ENCODE peak calls at places on chromosomes 11 and 22, in five cellular contexts. Q is prostate gland, X is HCT116, D is suprapubic skin, P is transverse colon. J is an unnamed sample.

GRCh38 chr11:118167906-118168305 is 8.5 kb downstream of the SCN2B start:
- DNase-seq in Q (no peak), X (no peak), D (no peak), P (no peak), J (no peak)

GRCh38 chr22:21669026-21669425 is 3.2 kb downstream of the PPIL2 start:
- DNase-seq in Q (no peak), X (no peak), D (no peak), P (no peak), J (no peak)

GRCh38 chr11:32333335-32333991 is 101.9 kb downstream of the WT1 start:
- DNase-seq in Q (peak; percentile 51), X (no peak), D (peak; percentile 66), P (peak; percentile 55), J (peak; percentile 90)

GRCh38 chr11:36254739-36255138 is 34.5 kb downstream of the COMMD9 start:
- DNase-seq in Q (no peak), X (no peak), D (no peak), P (no peak), J (no peak)

GRCh38 chr22:27507066-27507715 is 294.4 kb downstream of the MN1 start:
- DNase-seq in Q (no peak), X (no peak), D (no peak), P (no peak), J (no peak)

GRCh38 chr11:120037111-120037510 is 100.8 kb downstream of the TRIM29 start:
- DNase-seq in Q (no peak), X (no peak), D (peak; percentile 16), P (no peak), J (no peak)

GRCh38 chr11:2363130-2363529 is 14.0 kb upstream of the CD81 start:
- DNase-seq in Q (no peak), X (no peak), D (no peak), P (no peak), J (no peak)

GRCh38 chr11:111408789-111409727 is 30.0 kb upstream of the POU2AF1 start:
- DNase-seq in Q (no peak), X (no peak), D (no peak), P (no peak), J (no peak)

GRCh38 chr11:28526406-28526751 is 418.2 kb downstream of the METTL15 start:
- DNase-seq in Q (no peak), X (peak; percentile 8), D (no peak), P (no peak), J (no peak)

GRCh38 chr22:17570851-17571631 is 7.7 kb downstream of the SLC25A18 start:
- DNase-seq in Q (peak; percentile 63), X (no peak), D (peak; percentile 93), P (peak; percentile 76), J (peak; percentile 62)

GRCh38 chr11:34505874-34506273 is 7.7 kb downstream of the ELF5 start:
- DNase-seq in Q (no peak), X (no peak), D (no peak), P (no peak), J (no peak)

GRCh38 chr11:109001585-109001984 is 336.7 kb downstream of the DDX10 start:
- DNase-seq in Q (no peak), X (no peak), D (no peak), P (no peak), J (no peak)

GRCh38 chr11:124556828-124557227 is 13.0 kb upstream of the OR8A1 start:
- DNase-seq in Q (no peak), X (no peak), D (no peak), P (no peak), J (no peak)

GRCh38 chr11:93000511-93001476 is 31.3 kb downstream of the MTNR1B start:
- DNase-seq in Q (no peak), X (peak; percentile 87), D (no peak), P (no peak), J (no peak)

GRCh38 chr11:75706260-75706729 is 11.3 kb upstream of the MOGAT2 start:
- DNase-seq in Q (peak; percentile 61), X (peak; percentile 77), D (peak; percentile 79), P (peak; percentile 80), J (peak; percentile 81)

GRCh38 chr11:14577835-14578529 is 57.8 kb upstream of the PSMA1 start:
- DNase-seq in Q (no peak), X (no peak), D (no peak), P (no peak), J (no peak)

GRCh38 chr22:44777364-44777756 is 25.0 kb downstream of the ARHGAP8 start:
- DNase-seq in Q (no peak), X (no peak), D (no peak), P (peak; percentile 31), J (no peak)

GRCh38 chr11:3849297-3849874 is 6.1 kb upstream of the STIM1 start:
- DNase-seq in Q (peak; percentile 31), X (no peak), D (no peak), P (no peak), J (no peak)

GRCh38 chr11:6468712-6469495 is 4.8 kb downstream of the TRIM3 start:
- DNase-seq in Q (peak; percentile 42), X (peak; percentile 60), D (peak; percentile 91), P (peak; percentile 76), J (peak; percentile 87)

GRCh38 chr11:112315057-112315720 is 54.5 kb upstream of the PLET1 start:
- DNase-seq in Q (no peak), X (no peak), D (no peak), P (no peak), J (no peak)

GRCh38 chr11:69283446-69283845 is 10.5 kb upstream of the MYEOV start:
- DNase-seq in Q (no peak), X (no peak), D (no peak), P (no peak), J (no peak)

GRCh38 chr11:58770627-58771457 is 39.1 kb upstream of the GLYAT start:
- DNase-seq in Q (no peak), X (peak; percentile 67), D (no peak), P (no peak), J (no peak)

GRCh38 chr11:27211370-27212127 is 151.5 kb downstream of the CCDC34 start:
- DNase-seq in Q (no peak), X (peak; percentile 7), D (no peak), P (no peak), J (no peak)

GRCh38 chr11:84345027-84345426 is 1058.9 kb upstream of the CCDC90B start:
- DNase-seq in Q (no peak), X (no peak), D (no peak), P (no peak), J (no peak)

GRCh38 chr11:76524461-76524860 is 79.6 kb downstream of the EMSY start:
- DNase-seq in Q (no peak), X (peak; percentile 24), D (no peak), P (no peak), J (no peak)

GRCh38 chr22:26589367-26589844 is 526 bp downstream of the TPST2 start:
- DNase-seq in Q (no peak), X (no peak), D (no peak), P (peak; percentile 57), J (no peak)

GRCh38 chr22:28978863-28979799 is 82.5 kb downstream of the C22orf31 start:
- DNase-seq in Q (no peak), X (no peak), D (no peak), P (no peak), J (no peak)

GRCh38 chr22:28977481-28977971 is 84.1 kb downstream of the C22orf31 start:
- DNase-seq in Q (no peak), X (peak; percentile 18), D (no peak), P (no peak), J (no peak)

GRCh38 chr22:28981818-28982499 is 79.7 kb downstream of the C22orf31 start:
- DNase-seq in Q (no peak), X (no peak), D (no peak), P (no peak), J (no peak)

GRCh38 chr22:28978158-28978557 is 83.5 kb downstream of the C22orf31 start:
- DNase-seq in Q (no peak), X (peak; percentile 40), D (no peak), P (no peak), J (no peak)

GRCh38 chr22:28980326-28980725 is 81.3 kb downstream of the C22orf31 start:
- DNase-seq in Q (no peak), X (no peak), D (no peak), P (no peak), J (no peak)
- H3K4me1 ChIP-seq in Q (peaks cover 6% of the 10 kb centered on the region), X (peaks cover 76% of the 10 kb centered on the region), D (peaks cover 29% of the 10 kb centered on the region), P (peaks cover 2% of the 10 kb centered on the region), J (peaks cover 40% of the 10 kb centered on the region)

DNA sequence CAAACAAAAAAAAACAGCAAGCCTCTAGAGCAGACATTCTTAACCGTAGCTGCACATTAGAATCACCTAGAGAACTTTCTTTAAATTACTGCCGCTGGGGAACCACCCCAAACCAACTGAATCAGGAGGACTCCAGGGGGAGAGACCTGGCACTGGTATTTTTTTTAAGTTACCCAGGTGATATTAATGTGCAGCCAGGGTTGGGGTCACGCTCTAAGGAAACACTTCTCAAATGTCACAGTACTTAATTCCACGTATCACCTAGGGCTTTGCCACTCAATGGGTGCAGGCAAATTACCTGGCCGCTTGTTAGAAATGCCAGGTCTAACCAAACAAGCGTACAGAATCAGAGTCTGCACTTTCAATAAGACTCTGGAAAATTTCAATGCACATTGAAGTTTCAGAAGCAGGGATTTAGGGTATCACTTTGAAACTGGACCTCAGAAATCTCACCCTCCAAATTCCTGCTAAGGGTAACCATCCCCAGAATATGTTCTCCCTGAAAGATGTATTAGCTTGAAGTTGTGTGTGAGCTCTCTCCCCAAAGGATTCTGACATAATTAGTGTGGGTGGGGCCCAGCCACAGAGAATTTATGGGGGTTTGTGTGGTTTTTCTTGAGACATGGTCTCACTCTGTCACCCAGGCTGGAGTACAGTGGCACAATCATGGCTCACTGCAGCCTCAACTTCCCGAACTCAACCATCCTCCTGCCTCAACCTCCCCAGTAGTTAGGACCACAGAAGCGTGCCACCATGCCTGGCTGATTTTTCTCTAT is 12.7 kb upstream of the ISX start:
- DNase-seq in Q (no peak), X (no peak), D (no peak), P (no peak), J (no peak)
- TF ChIP-seq POLR2A in Q (no peak), X (no peak), D (no peak), P (no peak), J (no peak)

GRCh38 chr22:33465554-33465953 is 407.4 kb upstream of the SYN3 start:
- DNase-seq in Q (peak; percentile 33), X (no peak), D (no peak), P (no peak), J (no peak)

GRCh38 chr22:33464698-33465097 is 406.5 kb upstream of the SYN3 start:
- DNase-seq in Q (no peak), X (no peak), D (no peak), P (no peak), J (no peak)

GRCh38 chr22:33467718-33468117 is 409.5 kb upstream of the SYN3 start:
- DNase-seq in Q (no peak), X (no peak), D (no peak), P (no peak), J (no peak)

GRCh38 chr22:33467067-33467466 is 408.9 kb upstream of the SYN3 start:
- DNase-seq in Q (no peak), X (no peak), D (no peak), P (no peak), J (no peak)

GRCh38 chr22:33461698-33462434 is 403.7 kb upstream of the SYN3 start:
- DNase-seq in Q (no peak), X (no peak), D (no peak), P (no peak), J (no peak)
- TF ChIP-seq POLR2AphosphoS5 in Q (no peak), X (no peak), D (no peak), P (no peak), J (no peak)

GRCh38 chr22:20533095-20533878 is 25.9 kb downstream of the MED15 start:
- DNase-seq in Q (no peak), X (no peak), D (no peak), P (no peak), J (no peak)
- H3K4me1 ChIP-seq in Q (peaks cover 21% of the 10 kb centered on the region), X (peaks cover 64% of the 10 kb centered on the region), D (peaks cover 57% of the 10 kb centered on the region), P (peaks cover 42% of the 10 kb centered on the region), J (peaks cover 45% of the 10 kb centered on the region)